ENCODE peak calls at places on chromosomes 6 and 20, in five cellular contexts. W is heart left ventricle, L is psoas muscle, F is WTC11, K is nephron progenitor cell. M is an unnamed sample.

GRCh38 chr6:31402324-31403282 is 792 bp upstream of the MICA start:
- DNase-seq in W (no peak), L (no peak), F (no peak), K (no peak), M (no peak)

GRCh38 chr20:54123587-54124180 is 50.1 kb downstream of the CYP24A1 start:
- DNase-seq in W (peak; percentile 30), L (no peak), F (peak; percentile 65), K (peak; percentile 14), M (no peak)

GRCh38 chr6:140475086-140475485 is 1100.6 kb upstream of the CITED2 start:
- DNase-seq in W (no peak), L (no peak), F (no peak), K (no peak), M (no peak)

GRCh38 chr20:17969276-17969883 is 562 bp downstream of the MGME1 start:
- DNase-seq in W (peak; percentile 41), L (peak; percentile 72), F (no peak), K (no peak), M (no peak)

GRCh38 chr6:152975204-152975915 is 7.5 kb downstream of the FBXO5 start:
- DNase-seq in W (no peak), L (no peak), F (no peak), K (no peak), M (no peak)

GRCh38 chr20:1860446-1860845 is 34.8 kb upstream of the SIRPA start:
- DNase-seq in W (no peak), L (no peak), F (no peak), K (no peak), M (no peak)

GRCh38 chr6:82555801-82556200 is 192.2 kb downstream of the TPBG start:
- DNase-seq in W (no peak), L (no peak), F (no peak), K (no peak), M (no peak)

GRCh38 chr6:53611342-53611741 is 54.2 kb downstream of the KLHL31 start:
- DNase-seq in W (no peak), L (no peak), F (no peak), K (no peak), M (no peak)

GRCh38 chr6:73079611-73079955 is 145.7 kb downstream of the KHDC1L start:
- DNase-seq in W (no peak), L (no peak), F (no peak), K (no peak), M (no peak)

GRCh38 chr20:34716921-34717229 is 12.7 kb downstream of the TP53INP2 start:
- DNase-seq in W (no peak), L (no peak), F (no peak), K (no peak), M (no peak)

GRCh38 chr6:134517145-134517658 is 199.3 kb upstream of the SGK1 start:
- DNase-seq in W (peak; percentile 90), L (peak; percentile 73), F (peak; percentile 33), K (peak; percentile 31), M (no peak)

GRCh38 chr6:55397986-55398385 is 70.7 kb downstream of the GFRAL start:
- DNase-seq in W (no peak), L (no peak), F (no peak), K (no peak), M (no peak)

GRCh38 chr6:83600531-83600930 is 88.2 kb downstream of the PRSS35 start:
- DNase-seq in W (no peak), L (no peak), F (no peak), K (no peak), M (no peak)

GRCh38 chr6:101608724-101609123 is 215.2 kb downstream of the GRIK2 start:
- DNase-seq in W (no peak), L (no peak), F (no peak), K (no peak), M (no peak)

GRCh38 chr20:39691151-39691862 is 729.2 kb downstream of the DHX35 start:
- DNase-seq in W (no peak), L (no peak), F (no peak), K (no peak), M (no peak)

GRCh38 chr6:170147832-170148708 is 142.8 kb downstream of the DLL1 start:
- DNase-seq in W (peak; percentile 53), L (peak; percentile 53), F (peak; percentile 41), K (peak; percentile 51), M (peak; percentile 77)

GRCh38 chr6:125746019-125746414 is 3.4 kb upstream of the HEY2 start:
- DNase-seq in W (no peak), L (no peak), F (no peak), K (no peak), M (no peak)

GRCh38 chr6:164039954-164040375 is 625.4 kb downstream of the QKI start:
- DNase-seq in W (peak; percentile 31), L (peak; percentile 82), F (no peak), K (no peak), M (no peak)

GRCh38 chr6:12233693-12234551 is 56.2 kb upstream of the EDN1 start:
- DNase-seq in W (no peak), L (no peak), F (no peak), K (no peak), M (no peak)

GRCh38 chr6:16849280-16850210 is 88.3 kb upstream of the ATXN1 start:
- DNase-seq in W (no peak), L (peak; percentile 48), F (no peak), K (no peak), M (no peak)

GRCh38 chr6:146892613-146893401 is 294.0 kb downstream of the ADGB start:
- DNase-seq in W (no peak), L (no peak), F (no peak), K (no peak), M (no peak)

GRCh38 chr20:8089668-8090067 is 42.4 kb upstream of the PLCB1 start:
- DNase-seq in W (no peak), L (no peak), F (no peak), K (no peak), M (no peak)

GRCh38 chr6:71383891-71384489 is 95.4 kb downstream of the OGFRL1 start:
- DNase-seq in W (no peak), L (no peak), F (no peak), K (peak; percentile 25), M (no peak)

GRCh38 chr6:10542135-10542689 is 21.1 kb downstream of the GCNT2 start:
- DNase-seq in W (no peak), L (no peak), F (no peak), K (no peak), M (no peak)

GRCh38 chr6:40997256-40997957 is 41.6 kb downstream of the UNC5CL start:
- DNase-seq in W (no peak), L (no peak), F (peak; percentile 70), K (no peak), M (no peak)

GRCh38 chr20:15889924-15890256 is 683.4 kb downstream of the KIF16B start:
- DNase-seq in W (no peak), L (no peak), F (no peak), K (no peak), M (no peak)

GRCh38 chr20:15890358-15890982 is 682.8 kb downstream of the KIF16B start:
- DNase-seq in W (no peak), L (no peak), F (no peak), K (no peak), M (no peak)

GRCh38 chr20:15895126-15895525 is 678.1 kb downstream of the KIF16B start:
- DNase-seq in W (no peak), L (no peak), F (no peak), K (no peak), M (no peak)

GRCh38 chr20:15887387-15887786 is 685.9 kb downstream of the KIF16B start:
- DNase-seq in W (no peak), L (no peak), F (no peak), K (no peak), M (no peak)

GRCh38 chr20:15889073-15889923 is 684.0 kb downstream of the KIF16B start:
- DNase-seq in W (no peak), L (no peak), F (no peak), K (no peak), M (no peak)
- TF ChIP-seq CTCF in W (no peak), L (no peak), F (no peak), K (no peak), M (no peak)

DNA sequence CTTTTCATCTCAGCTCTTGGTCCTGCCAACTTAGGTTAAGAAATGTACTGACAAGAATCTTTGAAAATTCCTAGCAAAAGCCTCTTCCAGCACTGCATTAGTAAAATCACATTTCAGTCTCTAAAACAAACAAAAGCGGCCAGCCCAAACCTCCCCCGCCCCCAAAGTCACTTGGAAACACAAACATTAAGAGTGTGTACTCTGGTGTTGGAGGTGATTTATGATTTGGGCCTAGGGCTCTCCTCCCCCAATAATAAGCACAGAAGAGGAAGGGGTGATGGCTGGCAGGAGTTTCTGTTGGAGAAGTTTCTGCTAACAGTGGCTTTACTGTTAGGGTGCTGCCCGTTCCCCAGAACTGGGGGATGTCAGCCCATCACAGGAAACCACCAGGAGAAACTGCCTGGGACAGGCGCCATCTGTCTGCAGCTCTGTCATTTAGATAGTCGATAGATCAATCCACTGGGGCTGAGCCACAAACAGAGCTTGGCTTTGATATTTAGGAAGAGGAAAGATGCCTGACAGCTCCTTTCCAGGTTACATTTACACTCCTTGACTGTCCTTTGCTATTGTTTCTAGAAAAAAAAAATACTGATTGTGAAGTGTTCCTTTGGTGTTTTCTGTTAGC is 199.5 kb downstream of the CD83 start:
- DNase-seq in W (no peak), L (no peak), F (peak; percentile 42), K (peak; percentile 52), M (no peak)
- TF ChIP-seq CTCF in W (no peak), L (no peak), F (no peak), K (no peak), M (peak; percentile 43)

GRCh38 chr6:131787079-131787478 is 20.7 kb upstream of the ENPP1 start:
- DNase-seq in W (no peak), L (no peak), F (no peak), K (no peak), M (no peak)

GRCh38 chr6:131789219-131789618 is 18.6 kb upstream of the ENPP1 start:
- DNase-seq in W (no peak), L (no peak), F (no peak), K (no peak), M (no peak)

GRCh38 chr6:131792091-131792496 is 15.7 kb upstream of the ENPP1 start:
- DNase-seq in W (no peak), L (no peak), F (no peak), K (no peak), M (no peak)

GRCh38 chr6:131784561-131784960 is 23.3 kb upstream of the ENPP1 start:
- DNase-seq in W (no peak), L (no peak), F (no peak), K (no peak), M (no peak)

GRCh38 chr6:131787955-131788712 is 19.7 kb upstream of the ENPP1 start:
- DNase-seq in W (no peak), L (peak; percentile 74), F (no peak), K (no peak), M (no peak)
- TF ChIP-seq CTCF in W (no peak), L (no peak), F (no peak), K (no peak), M (peak; percentile 25)

DNA sequence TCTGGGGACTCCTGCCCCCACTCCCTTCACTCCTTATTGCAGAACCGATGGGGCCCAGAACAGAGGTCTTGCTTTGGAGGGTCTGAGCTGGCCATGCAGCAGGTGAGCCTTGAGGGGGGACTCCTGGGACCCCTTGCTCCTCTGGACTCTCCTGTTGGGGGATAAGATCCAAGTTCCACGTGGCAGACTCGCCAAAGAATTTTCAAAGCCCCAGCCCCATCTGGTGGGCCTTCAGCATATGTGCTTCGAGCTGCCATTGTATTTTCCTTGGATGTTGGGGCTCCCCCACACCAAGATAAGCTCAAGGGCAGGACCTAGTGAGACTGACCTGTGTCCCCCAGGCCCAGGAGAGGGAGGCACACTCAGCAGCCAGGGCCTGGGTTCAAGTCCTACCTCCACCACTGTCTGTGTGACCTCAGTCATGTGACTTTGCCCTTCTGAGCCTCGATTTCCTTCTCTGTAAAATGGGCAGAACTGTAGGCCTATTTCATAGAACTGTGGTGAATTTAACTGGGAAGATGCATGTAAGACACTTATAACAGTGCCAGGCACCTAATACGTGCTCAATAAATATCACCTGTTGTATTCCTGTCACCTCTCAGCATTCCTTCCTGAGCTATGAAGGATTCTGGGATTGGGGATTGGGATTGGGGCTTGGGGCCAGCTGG is 115.5 kb downstream of the VEGFA start:
- DNase-seq in W (no peak), L (no peak), F (no peak), K (no peak), M (no peak)
- TF ChIP-seq CTCF in W (no peak), L (no peak), F (no peak), K (no peak), M (no peak)